ENCODE peak calls at places on chromosomes 12 and 14, in four cellular contexts. One of them, this sample, is unnamed.

GRCh38 chr12:52280319-52280795 is 5.9 kb downstream of the KRT86 start:
- DNase-seq in sciatic nerve: peak
- DNase-seq in amniotic stem cell: peak
- DNase-seq in SHP77: no peak
- DNase-seq in this sample: no peak

GRCh38 chr14:94816113-94816512 is 46.2 kb upstream of the GSC start:
- DNase-seq in SHP77: no peak
- DNase-seq in amniotic stem cell: peak
- DNase-seq in sciatic nerve: no peak
- DNase-seq in this sample: no peak

GRCh38 chr12:82740129-82741000 is 53.7 kb downstream of the TMTC2 start:
- DNase-seq in amniotic stem cell: peak
- DNase-seq in SHP77: no peak
- DNase-seq in sciatic nerve: no peak
- DNase-seq in this sample: no peak

GRCh38 chr14:22046063-22046462 is 372.4 kb upstream of the OR4E1 start:
- DNase-seq in amniotic stem cell: no peak
- DNase-seq in sciatic nerve: no peak
- DNase-seq in SHP77: no peak
- DNase-seq in this sample: no peak

GRCh38 chr14:66920196-66920595 is 269.0 kb upstream of the GARIN2 start:
- DNase-seq in SHP77: no peak
- DNase-seq in sciatic nerve: no peak
- DNase-seq in amniotic stem cell: no peak
- DNase-seq in this sample: no peak

GRCh38 chr14:68111733-68112270 is 292.2 kb downstream of the RAD51B start:
- DNase-seq in amniotic stem cell: no peak
- DNase-seq in SHP77: no peak
- DNase-seq in sciatic nerve: no peak
- DNase-seq in this sample: peak

GRCh38 chr12:95648990-95649791 is 97.9 kb upstream of the USP44 start:
- DNase-seq in amniotic stem cell: peak
- DNase-seq in SHP77: no peak
- DNase-seq in sciatic nerve: no peak
- DNase-seq in this sample: no peak

GRCh38 chr14:56027916-56028637 is 90.1 kb upstream of the PELI2 start:
- DNase-seq in SHP77: no peak
- DNase-seq in amniotic stem cell: no peak
- DNase-seq in sciatic nerve: no peak
- DNase-seq in this sample: no peak

GRCh38 chr12:53500119-53500775 is 836 bp upstream of the TARBP2 start:
- DNase-seq in SHP77: no peak
- DNase-seq in sciatic nerve: peak
- DNase-seq in amniotic stem cell: no peak
- DNase-seq in this sample: no peak

GRCh38 chr14:106268013-106268727 is 741.8 kb downstream of the TMEM121 start:
- DNase-seq in sciatic nerve: no peak
- DNase-seq in amniotic stem cell: no peak
- DNase-seq in SHP77: peak
- DNase-seq in this sample: no peak

GRCh38 chr12:110079477-110080400 is 31.4 kb upstream of the C12orf76 start:
- DNase-seq in sciatic nerve: peak
- DNase-seq in amniotic stem cell: no peak
- DNase-seq in SHP77: no peak
- DNase-seq in this sample: no peak

GRCh38 chr12:6688543-6688999 is 604 bp downstream of the ZNF384 start:
- DNase-seq in sciatic nerve: peak
- DNase-seq in amniotic stem cell: no peak
- DNase-seq in SHP77: no peak
- DNase-seq in this sample: peak

GRCh38 chr12:102962532-102962931 is 5.1 kb downstream of the ASCL1 start:
- DNase-seq in SHP77: no peak
- DNase-seq in amniotic stem cell: no peak
- DNase-seq in sciatic nerve: no peak
- DNase-seq in this sample: no peak

GRCh38 chr12:61554268-61555008 is 705.8 kb upstream of the USP15 start:
- DNase-seq in sciatic nerve: no peak
- DNase-seq in SHP77: no peak
- DNase-seq in amniotic stem cell: no peak
- DNase-seq in this sample: no peak

GRCh38 chr14:24673059-24673458 is 39.1 kb upstream of the GZMB start:
- DNase-seq in sciatic nerve: no peak
- DNase-seq in amniotic stem cell: no peak
- DNase-seq in SHP77: no peak
- DNase-seq in this sample: no peak

GRCh38 chr12:74794522-74794921 is 256.9 kb downstream of the ATXN7L3B start:
- DNase-seq in amniotic stem cell: no peak
- DNase-seq in SHP77: no peak
- DNase-seq in sciatic nerve: no peak
- DNase-seq in this sample: no peak

GRCh38 chr12:113439606-113440030 is 17.4 kb downstream of the SDSL start:
- DNase-seq in amniotic stem cell: peak
- DNase-seq in SHP77: peak
- DNase-seq in sciatic nerve: no peak
- DNase-seq in this sample: no peak

GRCh38 chr12:82470906-82471512 is 112.7 kb downstream of the METTL25 start:
- DNase-seq in SHP77: no peak
- DNase-seq in amniotic stem cell: no peak
- DNase-seq in sciatic nerve: no peak
- DNase-seq in this sample: no peak

GRCh38 chr12:130870442-130871285 is 1.2 kb upstream of the RAN start:
- DNase-seq in sciatic nerve: peak
- DNase-seq in amniotic stem cell: no peak
- DNase-seq in SHP77: peak
- DNase-seq in this sample: no peak

GRCh38 chr12:26868505-26869494 is 35.8 kb upstream of the ITPR2 start:
- DNase-seq in amniotic stem cell: no peak
- DNase-seq in SHP77: no peak
- DNase-seq in sciatic nerve: no peak
- DNase-seq in this sample: no peak

GRCh38 chr14:38199768-38200167 is 7.9 kb upstream of the SSTR1 start:
- DNase-seq in amniotic stem cell: no peak
- DNase-seq in SHP77: no peak
- DNase-seq in sciatic nerve: no peak
- DNase-seq in this sample: no peak

GRCh38 chr14:98894600-98894999 is 377.4 kb downstream of the BCL11B start:
- DNase-seq in SHP77: no peak
- DNase-seq in sciatic nerve: no peak
- DNase-seq in amniotic stem cell: no peak
- DNase-seq in this sample: no peak

GRCh38 chr14:89252887-89253532 is 164.0 kb downstream of the FOXN3 start:
- DNase-seq in sciatic nerve: no peak
- DNase-seq in amniotic stem cell: no peak
- DNase-seq in SHP77: no peak
- DNase-seq in this sample: no peak

GRCh38 chr12:73585136-73585535 is 952.5 kb upstream of the ATXN7L3B start:
- DNase-seq in amniotic stem cell: no peak
- DNase-seq in sciatic nerve: no peak
- DNase-seq in SHP77: no peak
- DNase-seq in this sample: no peak

GRCh38 chr12:121465921-121466799 is 66.2 kb downstream of the RNF34 start:
- DNase-seq in sciatic nerve: no peak
- DNase-seq in amniotic stem cell: no peak
- DNase-seq in SHP77: no peak
- DNase-seq in this sample: no peak

GRCh38 chr12:52043386-52044212 is 7.6 kb upstream of the NR4A1 start:
- DNase-seq in SHP77: no peak
- DNase-seq in sciatic nerve: no peak
- DNase-seq in amniotic stem cell: no peak
- DNase-seq in this sample: no peak

GRCh38 chr14:94038510-94038909 is 12.4 kb downstream of the OTUB2 start:
- DNase-seq in amniotic stem cell: no peak
- DNase-seq in sciatic nerve: no peak
- DNase-seq in SHP77: no peak
- DNase-seq in this sample: no peak

GRCh38 chr14:99576761-99577705 is 27.0 kb downstream of the CCDC85C start:
- DNase-seq in amniotic stem cell: no peak
- DNase-seq in SHP77: no peak
- DNase-seq in sciatic nerve: no peak
- DNase-seq in this sample: no peak

GRCh38 chr14:64875350-64875749 is 4.4 kb downstream of the SPTB start:
- DNase-seq in SHP77: no peak
- DNase-seq in amniotic stem cell: no peak
- DNase-seq in sciatic nerve: no peak
- DNase-seq in this sample: no peak

GRCh38 chr12:38123566-38124246 is 192.9 kb upstream of the ALG10B start:
- DNase-seq in SHP77: no peak
- DNase-seq in amniotic stem cell: no peak
- DNase-seq in sciatic nerve: no peak
- DNase-seq in this sample: no peak

GRCh38 chr12:27032679-27033078 is 10.3 kb downstream of the MED21 start:
- DNase-seq in sciatic nerve: no peak
- DNase-seq in SHP77: no peak
- DNase-seq in amniotic stem cell: no peak
- DNase-seq in this sample: no peak

GRCh38 chr14:103727313-103728000 is 11.8 kb downstream of the ZFYVE21 start:
- DNase-seq in sciatic nerve: no peak
- DNase-seq in SHP77: no peak
- DNase-seq in amniotic stem cell: no peak
- DNase-seq in this sample: no peak

GRCh38 chr12:31274520-31275300 is 51.2 kb downstream of the SINHCAF start:
- DNase-seq in SHP77: no peak
- DNase-seq in sciatic nerve: no peak
- DNase-seq in amniotic stem cell: no peak
- DNase-seq in this sample: no peak

GRCh38 chr14:52175982-52176502 is 91.5 kb upstream of the PTGDR start:
- DNase-seq in sciatic nerve: no peak
- DNase-seq in amniotic stem cell: no peak
- DNase-seq in SHP77: no peak
- DNase-seq in this sample: no peak

GRCh38 chr14:23910081-23910875 is 43.3 kb upstream of the DHRS4 start:
- DNase-seq in SHP77: peak
- DNase-seq in amniotic stem cell: peak
- DNase-seq in sciatic nerve: no peak
- DNase-seq in this sample: peak

This sample was measured in NCI-H524 treated with DMSO at 0.1 percent for 48 hours.